ENCODE peak calls at places on chromosomes 5 and 9, in four cellular contexts. P is activated CD4-positive, alpha-beta T cell treated with anti-CD3 and anti-CD28 coated beads for 4 hours; S is NCI-H2029; E is globus pallidus. Q is an unnamed sample.

GRCh38 chr5:82290908-82291307 is 12.8 kb upstream of the RPS23 start:
- DNase-seq in P (no peak), S (no peak), E (no peak), Q (no peak)

GRCh38 chr5:38953426-38953825 is 107.6 kb downstream of the OSMR start:
- DNase-seq in P (no peak), E (no peak), S (no peak), Q (no peak)

GRCh38 chr9:70259512-70259802 is 679 bp downstream of the SMC5 start:
- DNase-seq in E (no peak), P (no peak), S (no peak), Q (no peak)

GRCh38 chr5:135308752-135309151 is 90.3 kb downstream of the MACROH2A1 start:
- DNase-seq in E (no peak), P (no peak), S (no peak), Q (peak; percentile 37)

GRCh38 chr5:73311291-73312110 is 137.1 kb downstream of the FOXD1 start:
- DNase-seq in P (no peak), S (no peak), E (no peak), Q (peak; percentile 73)

GRCh38 chr5:146229222-146229621 is 25.8 kb downstream of the RBM27 start:
- DNase-seq in S (no peak), P (no peak), E (no peak), Q (no peak)

GRCh38 chr5:56763711-56764466 is 51.5 kb upstream of the MAP3K1 start:
- DNase-seq in P (no peak), S (peak; percentile 17), E (peak; percentile 28), Q (peak; percentile 65)

GRCh38 chr9:99845063-99845462 is 23.4 kb downstream of the NR4A3 start:
- DNase-seq in S (no peak), E (no peak), P (no peak), Q (no peak)

GRCh38 chr5:44665101-44665701 is 143.5 kb upstream of the MRPS30 start:
- DNase-seq in P (no peak), E (no peak), S (no peak), Q (peak; percentile 4)

GRCh38 chr9:18390393-18390792 is 83.6 kb upstream of the ADAMTSL1 start:
- DNase-seq in P (no peak), E (no peak), S (no peak), Q (peak; percentile 62)

GRCh38 chr5:79495311-79495710 is 18.6 kb downstream of the HOMER1 start:
- DNase-seq in S (peak; percentile 78), E (no peak), P (no peak), Q (peak; percentile 19)

GRCh38 chr9:129709471-129710460 is 43.1 kb downstream of the PTGES start:
- DNase-seq in E (no peak), P (no peak), S (no peak), Q (no peak)

GRCh38 chr9:89592963-89593775 is 11.6 kb upstream of the GADD45G start:
- DNase-seq in S (no peak), E (no peak), P (no peak), Q (peak; percentile 44)

GRCh38 chr9:125807065-125807464 is 59.9 kb downstream of the PBX3 start:
- DNase-seq in P (no peak), S (no peak), E (no peak), Q (peak; percentile 84)

GRCh38 chr9:130933114-130934046 is 5.7 kb downstream of the FIBCD1 start:
- DNase-seq in S (no peak), P (no peak), E (no peak), Q (peak; percentile 63)

GRCh38 chr5:146890073-146890472 is 11.5 kb upstream of the PPP2R2B start:
- DNase-seq in S (no peak), P (no peak), E (no peak), Q (no peak)

GRCh38 chr5:177405805-177406204 is 3.6 kb downstream of the F12 start:
- DNase-seq in P (no peak), S (no peak), E (no peak), Q (no peak)

GRCh38 chr5:158979749-158980521 is 119.8 kb downstream of the EBF1 start:
- DNase-seq in E (peak; percentile 59), P (no peak), S (no peak), Q (peak; percentile 74)

GRCh38 chr5:135031813-135032612 is 2.0 kb downstream of the PITX1 start:
- DNase-seq in E (no peak), S (no peak), P (no peak), Q (no peak)

GRCh38 chr5:7759257-7759871 is 91.6 kb downstream of the CFAP90 start:
- DNase-seq in S (no peak), P (no peak), E (no peak), Q (no peak)

GRCh38 chr5:395156-395920 is 47.6 kb upstream of the EXOC3 start:
- DNase-seq in S (no peak), P (no peak), E (no peak), Q (peak; percentile 76)

GRCh38 chr5:168552146-168552545 is 23.0 kb downstream of the FBLL1 start:
- DNase-seq in P (no peak), E (no peak), S (no peak), Q (peak; percentile 95)

GRCh38 chr5:61010759-61011460 is 65.9 kb downstream of the NDUFAF2 start:
- DNase-seq in P (no peak), S (no peak), E (no peak), Q (peak; percentile 19)

GRCh38 chr5:97488126-97488668 is 305.1 kb upstream of the RIOK2 start:
- DNase-seq in S (no peak), P (no peak), E (no peak), Q (no peak)

GRCh38 chr5:10653033-10653432 is 89.2 kb downstream of the ANKRD33B start:
- DNase-seq in E (no peak), P (no peak), S (no peak), Q (peak; percentile 44)

GRCh38 chr9:135081264-135081660 is 6.2 kb upstream of the OLFM1 start:
- DNase-seq in S (no peak), P (no peak), E (no peak), Q (no peak)

GRCh38 chr9:1434082-1434481 is 383.9 kb downstream of the DMRT2 start:
- DNase-seq in P (no peak), E (no peak), S (no peak), Q (no peak)